ENCODE peak calls at places on chromosomes 16 and 17, in six cellular contexts. X is HepG2, M is fibroblast of mammary gland, Q is AG04449, B is sigmoid colon, K is B cell. L is an unnamed sample.

GRCh38 chr17:39736319-39737165 is 1.2 kb upstream of the GRB7 start:
- DNase-seq in B (no peak), X (peak), M (peak), K (no peak), Q (no peak), L (no peak)

GRCh38 chr17:4641297-4642195 is at the start of gene ALOX15:
- DNase-seq in K (no peak), Q (no peak), X (no peak), B (no peak), M (no peak), L (no peak)

GRCh38 chr17:848402-848801 is 66.2 kb downstream of the MRM3 start:
- DNase-seq in Q (no peak), M (no peak), X (no peak), K (no peak), B (no peak), L (no peak)

GRCh38 chr16:22813223-22813945 is 578 bp upstream of the HS3ST2 start:
- DNase-seq in X (peak), K (peak), M (peak), B (peak), Q (no peak), L (no peak)

GRCh38 chr16:24851700-24852099 is 5.9 kb downstream of the SLC5A11 start:
- DNase-seq in X (no peak), M (peak), K (no peak), Q (no peak), B (no peak), L (no peak)

GRCh38 chr17:14089179-14089578 is 19.9 kb downstream of the COX10 start:
- DNase-seq in B (no peak), M (peak), K (no peak), Q (no peak), X (no peak), L (no peak)

GRCh38 chr16:67967183-67967955 is 1.1 kb downstream of the SLC12A4 start:
- DNase-seq in K (no peak), B (no peak), Q (no peak), X (no peak), M (peak), L (peak)

GRCh38 chr16:87062569-87063442 is 254.4 kb downstream of the C16orf95 start:
- DNase-seq in M (peak), Q (no peak), K (peak), B (peak), X (peak), L (no peak)

GRCh38 chr16:59758848-59759247 is 1024.7 kb upstream of the GOT2 start:
- DNase-seq in B (no peak), M (no peak), K (no peak), X (no peak), Q (no peak), L (no peak)

GRCh38 chr16:165539-166374 is at the start of gene HBM:
- DNase-seq in B (no peak), M (no peak), X (no peak), K (peak), Q (no peak), L (no peak)

GRCh38 chr16:72189865-72190371 is 18.0 kb upstream of the PMFBP1 start:
- DNase-seq in X (no peak), M (peak), K (no peak), B (no peak), Q (peak), L (no peak)

GRCh38 chr17:78416791-78417530 is 38.5 kb downstream of the PGS1 start:
- DNase-seq in M (peak), K (no peak), Q (no peak), X (no peak), B (peak), L (no peak)

GRCh38 chr17:33291248-33292183 is 1.6 kb downstream of the ASIC2 start:
- DNase-seq in X (no peak), Q (no peak), B (no peak), K (no peak), M (peak), L (peak)

GRCh38 chr16:77359065-77359502 is 75.8 kb downstream of the ADAMTS18 start:
- DNase-seq in X (peak), K (no peak), Q (no peak), M (peak), B (no peak), L (no peak)

GRCh38 chr16:28291651-28292626 is at the start of gene SBK1:
- DNase-seq in K (peak), Q (no peak), B (peak), M (peak), X (peak), L (no peak)

GRCh38 chr16:68411086-68411485 is 37.2 kb downstream of the SMPD3 start:
- DNase-seq in M (no peak), B (no peak), Q (no peak), X (no peak), K (no peak), L (peak)

GRCh38 chr16:87201052-87201451 is 116.1 kb downstream of the C16orf95 start:
- DNase-seq in M (peak), B (peak), K (no peak), Q (peak), X (no peak), L (no peak)

GRCh38 chr16:3472878-3473595 is 22.3 kb downstream of the C16orf90 start:
- DNase-seq in B (no peak), K (no peak), X (no peak), Q (no peak), M (peak), L (no peak)

GRCh38 chr16:66263168-66263972 is 103.1 kb upstream of the CDH5 start:
- DNase-seq in Q (no peak), X (no peak), M (no peak), K (no peak), B (no peak), L (no peak)

GRCh38 chr17:30292490-30292858 is 730 bp upstream of the BLMH start:
- DNase-seq in M (no peak), K (no peak), B (no peak), Q (no peak), X (no peak), L (no peak)

GRCh38 chr16:69187387-69187890 is 475 bp downstream of the SNTB2 start:
- DNase-seq in B (peak), K (peak), Q (no peak), X (no peak), M (no peak), L (no peak)

GRCh38 chr17:58531661-58532554 is 17.5 kb upstream of the MTMR4 start:
- DNase-seq in B (peak), M (peak), X (no peak), Q (no peak), K (peak), L (no peak)

GRCh38 chr17:76053230-76054111 is 18.8 kb downstream of the SRP68 start:
- DNase-seq in K (no peak), M (peak), Q (no peak), X (no peak), B (no peak), L (no peak)

GRCh38 chr17:78131172-78132085 is 858 bp downstream of the TMC8 start:
- DNase-seq in M (no peak), X (no peak), B (no peak), K (peak), Q (no peak), L (peak)

GRCh38 chr16:62225675-62226074 is 189.4 kb upstream of the CDH8 start:
- DNase-seq in Q (no peak), X (peak), K (no peak), B (no peak), M (peak), L (no peak)

GRCh38 chr17:81380117-81380516 is 15.1 kb upstream of the BAHCC1 start:
- DNase-seq in X (no peak), Q (no peak), M (no peak), K (no peak), B (no peak), L (no peak)

GRCh38 chr16:81263470-81264200 is 25.1 kb downstream of the BCO1 start:
- DNase-seq in M (peak), K (no peak), X (no peak), B (peak), Q (no peak), L (no peak)
- TF ChIP-seq CTCF in M (peak), K (no peak), X (peak), B (peak), Q (no peak), L (peak)

DNA sequence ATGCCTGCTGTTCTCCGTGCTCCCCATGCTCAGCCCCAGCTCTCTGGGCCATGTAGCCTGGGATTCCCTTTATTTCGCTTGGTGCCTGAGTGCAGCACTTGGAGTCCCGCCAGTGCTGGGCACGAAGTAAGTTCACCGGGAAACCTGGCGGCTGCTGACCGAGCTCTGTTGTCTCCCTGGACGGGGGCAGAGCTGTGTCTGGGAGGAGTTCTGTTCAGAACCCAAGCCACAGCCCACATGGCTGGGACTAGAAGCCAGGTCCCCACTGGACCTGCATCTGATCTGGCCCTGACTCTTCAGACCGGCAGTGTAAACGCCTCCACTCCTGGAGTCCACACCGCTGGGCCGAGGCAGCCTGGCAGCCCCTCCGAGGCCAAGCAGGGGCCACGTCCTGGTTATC is 37.5 kb upstream of the CIBAR2 start:
- DNase-seq in Q (no peak), B (peak), M (no peak), X (no peak), K (no peak), L (no peak)
- TF ChIP-seq CTCF in Q (no peak), B (no peak), M (no peak), X (no peak), K (no peak), L (no peak)

DNA sequence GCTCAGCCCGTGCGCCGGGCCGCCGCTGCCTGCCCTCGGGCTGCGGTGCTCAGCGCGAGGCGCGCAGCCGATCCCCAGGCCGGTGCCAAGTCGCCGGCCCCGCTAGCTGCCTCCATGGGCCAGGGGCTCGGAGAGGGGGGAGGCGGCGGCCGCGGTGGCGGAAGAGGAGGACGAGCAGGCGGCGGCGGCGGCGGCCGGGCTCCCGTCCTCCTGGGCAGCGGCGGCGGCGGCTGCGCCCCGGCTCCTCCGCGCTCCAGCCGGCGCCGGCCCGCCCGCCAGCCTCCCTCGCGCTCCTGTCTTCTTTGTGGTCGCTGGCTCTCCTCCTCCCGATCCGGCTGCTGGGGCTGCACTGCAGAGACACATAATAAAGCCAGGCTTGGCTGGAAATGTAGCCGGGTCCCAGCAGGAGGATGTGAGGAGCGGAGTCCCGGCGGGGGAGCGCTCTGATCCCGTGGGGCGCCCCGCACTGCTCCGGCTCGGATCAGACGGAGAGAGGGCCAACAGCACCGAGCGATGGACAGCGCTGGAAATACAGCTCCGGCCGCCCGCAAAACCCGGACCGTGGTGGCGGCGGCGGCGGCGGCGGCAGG is 924 bp upstream of the ZNF423 start:
- DNase-seq in M (peak), X (peak), Q (peak), K (no peak), B (peak), L (no peak)
- TF ChIP-seq CTCF in M (no peak), X (peak), Q (peak), K (no peak), B (no peak), L (peak)

GRCh38 chr17:79905832-79906231 is 66.6 kb upstream of the CBX4 start:
- DNase-seq in X (peak), B (no peak), M (no peak), Q (no peak), K (no peak), L (peak)
- TF ChIP-seq CTCF in X (peak), B (no peak), M (no peak), Q (no peak), K (no peak), L (peak)

DNA sequence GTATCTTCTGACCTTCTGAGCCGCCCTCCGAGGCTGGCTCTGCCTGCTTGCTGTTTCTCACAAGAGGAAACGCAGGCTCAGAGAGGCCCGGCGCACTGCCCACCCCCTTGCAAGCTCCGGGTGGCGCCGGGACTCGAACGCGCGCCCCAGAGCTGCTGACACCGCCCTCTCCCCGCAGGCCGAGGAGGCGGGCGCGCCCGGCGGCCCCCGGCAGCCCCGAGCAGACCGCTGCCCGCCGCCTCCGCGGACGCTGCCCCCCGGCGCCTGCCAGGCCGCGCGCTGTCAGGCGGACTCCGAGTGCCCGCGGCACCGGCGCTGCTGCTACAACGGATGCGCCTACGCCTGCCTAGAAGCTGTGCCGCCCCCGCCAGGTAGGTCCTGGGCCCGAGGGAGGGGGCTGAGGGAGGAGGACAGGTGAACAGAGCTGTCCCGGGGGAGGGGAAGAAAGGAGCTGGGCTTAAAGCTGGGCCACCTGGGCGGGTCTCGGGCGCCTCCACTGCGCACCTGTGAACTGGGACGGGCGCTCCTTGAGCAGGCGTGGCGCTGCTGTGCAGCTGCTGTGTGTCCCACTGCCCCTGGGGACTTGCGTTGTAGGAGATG is 18.2 kb downstream of the WFDC1 start:
- DNase-seq in M (no peak), Q (no peak), X (no peak), B (peak), K (no peak), L (peak)
- TF ChIP-seq CTCF in M (no peak), Q (no peak), X (peak), B (no peak), K (no peak), L (no peak)

GRCh38 chr17:7745748-7746470 is 28.4 kb downstream of the DNAH2 start:
- DNase-seq in X (peak), M (peak), B (no peak), Q (peak), K (no peak), L (peak)
- TF ChIP-seq CTCF in X (no peak), M (peak), B (no peak), Q (no peak), K (no peak), L (peak)

GRCh38 chr17:60586288-60586974 is 13.6 kb upstream of the PPM1D start:
- DNase-seq in M (no peak), X (peak), B (no peak), Q (no peak), K (no peak), L (no peak)
- TF ChIP-seq CTCF in M (peak), X (peak), B (no peak), Q (peak), K (no peak), L (peak)

GRCh38 chr16:58367252-58367651 is 25.0 kb upstream of the GINS3 start:
- DNase-seq in Q (no peak), X (no peak), K (no peak), M (no peak), B (no peak), L (no peak)
- TF ChIP-seq CTCF in Q (no peak), X (no peak), K (no peak), M (no peak), B (no peak), L (no peak)